ENCODE peak calls at places on chromosomes 4 and X, in nine cellular contexts. E is adipocyte; D is stimulated activated CD4-positive, alpha-beta T cell treated with anti-CD3 and anti-CD28 coated beads, Interleukin-15, amount 100 ng/mL, for 48 hours; G is astrocyte of the spinal cord; X is NCI-H748 treated with DMSO at 0.1 percent for 48 hours; P is central memory CD8-positive, alpha-beta T cell; F is ACHN; S is AG08396; W is activated T-helper 1 cell treated with anti-CD3 and anti-CD28 coated beads, Interleukin-12 subunit alpha, Interleukin-12 subunit beta, Interleukin-2, Interleukin-4 antibody, amounts not matched to agents 30 ng/mL and 10 ng/mL and 1 ng/mL, durations not matched to agents 14 hours and 24 hours and 36 hours. N is an unnamed sample.

GRCh38 chr4:75126058-75126457 is 193.1 kb downstream of the PARM1 start:
- DNase-seq in E (no peak), D (no peak), G (no peak), X (no peak), P (no peak), F (no peak), S (no peak), W (no peak), N (no peak)

GRCh38 chrX:138763761-138764160 is 52.2 kb upstream of the FGF13 start:
- DNase-seq in E (no peak), D (no peak), G (no peak), X (no peak), P (no peak), F (no peak), S (no peak), W (no peak), N (no peak)

GRCh38 chrX:23012636-23013035 is 12.9 kb downstream of the DDX53 start:
- DNase-seq in E (peak), D (no peak), G (no peak), X (no peak), P (no peak), F (no peak), S (no peak), W (no peak), N (no peak)

GRCh38 chrX:6456196-6456595 is 78.7 kb downstream of the VCX3A start:
- DNase-seq in E (no peak), D (no peak), G (no peak), X (no peak), P (no peak), F (peak), S (no peak), W (no peak), N (no peak)

GRCh38 chr4:143372093-143372915 is 35.6 kb downstream of the GAB1 start:
- DNase-seq in E (no peak), D (no peak), G (no peak), X (no peak), P (no peak), F (no peak), S (no peak), W (no peak), N (no peak)

GRCh38 chrX:38262715-38263620 is 42.3 kb upstream of the SRPX start:
- DNase-seq in E (peak), D (no peak), G (peak), X (no peak), P (no peak), F (no peak), S (no peak), W (no peak), N (no peak)

GRCh38 chr4:90441770-90442169 is 314.6 kb downstream of the CCSER1 start:
- DNase-seq in E (no peak), D (no peak), G (no peak), X (no peak), P (no peak), F (no peak), S (no peak), W (no peak), N (no peak)

GRCh38 chrX:132171881-132172280 is 44.1 kb upstream of the FRMD7 start:
- DNase-seq in E (peak), D (no peak), G (no peak), X (no peak), P (no peak), F (no peak), S (no peak), W (no peak), N (no peak)

GRCh38 chr4:102343964-102344519 is 1.2 kb downstream of the SLC39A8 start:
- DNase-seq in E (no peak), D (peak), G (no peak), X (peak), P (no peak), F (peak), S (no peak), W (no peak), N (no peak)

GRCh38 chr4:7651461-7651921 is 216.8 kb upstream of the PSAPL1 start:
- DNase-seq in E (no peak), D (no peak), G (peak), X (no peak), P (no peak), F (no peak), S (no peak), W (no peak), N (no peak)

GRCh38 chr4:87260477-87260876 is 40.1 kb upstream of the KLHL8 start:
- DNase-seq in E (no peak), D (no peak), G (no peak), X (no peak), P (no peak), F (no peak), S (no peak), W (no peak), N (no peak)

GRCh38 chr4:83112239-83112638 is 2.3 kb downstream of the PLAC8 start:
- DNase-seq in E (no peak), D (no peak), G (no peak), X (no peak), P (no peak), F (no peak), S (no peak), W (no peak), N (peak)

GRCh38 chr4:128384765-128385164 is 97.2 kb upstream of the PGRMC2 start:
- DNase-seq in E (no peak), D (no peak), G (no peak), X (no peak), P (no peak), F (no peak), S (no peak), W (no peak), N (no peak)

GRCh38 chr4:159103406-159104131 is 690 bp downstream of the RAPGEF2 start:
- DNase-seq in E (peak), D (peak), G (peak), X (no peak), P (peak), F (peak), S (peak), W (peak), N (peak)

GRCh38 chrX:16786791-16787735 is 797 bp downstream of the TXLNG start:
- DNase-seq in E (peak), D (peak), G (no peak), X (no peak), P (no peak), F (peak), S (peak), W (peak), N (peak)

GRCh38 chrX:63350979-63351616 is at the start of gene SPIN4:
- DNase-seq in E (peak), D (peak), G (peak), X (peak), P (peak), F (peak), S (peak), W (peak), N (peak)

GRCh38 chr4:55125087-55125721 is at the start of gene KDR:
- DNase-seq in E (peak), D (no peak), G (peak), X (no peak), P (no peak), F (no peak), S (peak), W (no peak), N (no peak)

GRCh38 chrX:40145001-40145631 is 47.4 kb upstream of the BCOR start:
- DNase-seq in E (no peak), D (no peak), G (no peak), X (no peak), P (no peak), F (no peak), S (peak), W (no peak), N (no peak)

GRCh38 chr4:46491455-46491854 is 101.5 kb upstream of the GABRA2 start:
- DNase-seq in E (no peak), D (no peak), G (no peak), X (no peak), P (no peak), F (no peak), S (no peak), W (no peak), N (no peak)

GRCh38 chrX:20623448-20623847 is 356.7 kb upstream of the RPS6KA3 start:
- DNase-seq in E (no peak), D (no peak), G (peak), X (no peak), P (no peak), F (peak), S (no peak), W (no peak), N (no peak)

GRCh38 chrX:46791927-46792825 is 33.3 kb upstream of the SLC9A7 start:
- DNase-seq in E (peak), D (no peak), G (peak), X (no peak), P (no peak), F (peak), S (peak), W (no peak), N (peak)

GRCh38 chr4:156628858-156629257 is 342.7 kb downstream of the PDGFC start:
- DNase-seq in E (no peak), D (no peak), G (no peak), X (no peak), P (no peak), F (no peak), S (no peak), W (no peak), N (no peak)

GRCh38 chr4:40247350-40247749 is 50.5 kb downstream of the RHOH start:
- DNase-seq in E (no peak), D (no peak), G (no peak), X (no peak), P (peak), F (no peak), S (no peak), W (peak), N (no peak)

GRCh38 chr4:164529486-164529885 is 224.4 kb upstream of the SMIM31 start:
- DNase-seq in E (no peak), D (no peak), G (no peak), X (no peak), P (no peak), F (no peak), S (no peak), W (no peak), N (no peak)

GRCh38 chr4:26748805-26749204 is 111.8 kb upstream of the STIM2 start:
- DNase-seq in E (no peak), D (no peak), G (no peak), X (no peak), P (no peak), F (no peak), S (no peak), W (no peak), N (no peak)

GRCh38 chrX:1400731-1401471 is 9.0 kb upstream of the SLC25A6 start:
- DNase-seq in E (no peak), D (no peak), G (no peak), X (no peak), P (no peak), F (no peak), S (no peak), W (no peak), N (no peak)

GRCh38 chrX:72262077-72262476 is 15.0 kb downstream of the RPS4X start:
- DNase-seq in E (no peak), D (no peak), G (no peak), X (no peak), P (no peak), F (no peak), S (no peak), W (no peak), N (no peak)

GRCh38 chrX:41921492-41922124 is 1.7 kb downstream of the CASK start:
- DNase-seq in E (peak), D (no peak), G (peak), X (no peak), P (no peak), F (peak), S (no peak), W (no peak), N (peak)

GRCh38 chrX:48466696-48467095 is 3.4 kb downstream of the SLC38A5 start:
- DNase-seq in E (no peak), D (peak), G (no peak), X (no peak), P (no peak), F (no peak), S (peak), W (no peak), N (no peak)

N was measured in T-helper 2 cell treated with Interferon-gamma antibody and Interleukin-4, amounts not matched to agents 5 μg/mL and 100 μg/mL, for 36 hours.